ENCODE peak calls at places on chromosomes 13 and 19, in seven cellular contexts. J, D, F, Y, S, T and L are unnamed samples. For H3K4me1, the result is how much of the 10 kb centered on the place peaks cover.

GRCh38 chr19:36489920-36490415 is 607 bp upstream of the ZNF566 start:
- DNase-seq in F (no peak), D (peak), T (peak), J (peak), S (peak), Y (peak), L (peak)

GRCh38 chr13:105069106-105069505 is 1466.4 kb downstream of the EFNB2 start:
- DNase-seq in J (no peak), F (no peak), T (no peak), D (no peak), S (no peak), Y (no peak), L (no peak)

GRCh38 chr19:43575955-43576451 is 402 bp downstream of the PINLYP start:
- DNase-seq in D (no peak), S (no peak), Y (no peak), T (no peak), J (no peak), F (no peak), L (no peak)

GRCh38 chr19:1451916-1452801 is 2.2 kb downstream of the APC2 start:
- DNase-seq in S (no peak), J (no peak), F (no peak), D (no peak), T (no peak), Y (no peak), L (no peak)

GRCh38 chr13:38366954-38367645 is 17.4 kb downstream of the UFM1 start:
- DNase-seq in F (no peak), J (no peak), S (no peak), Y (no peak), D (no peak), T (peak), L (no peak)

GRCh38 chr19:13727798-13728197 is 36.5 kb upstream of the MRI1 start:
- DNase-seq in J (peak), F (peak), Y (no peak), D (no peak), T (peak), S (no peak), L (no peak)

GRCh38 chr19:5017235-5017634 is 48.3 kb downstream of the KDM4B start:
- DNase-seq in S (no peak), J (no peak), F (no peak), D (no peak), T (no peak), Y (no peak), L (no peak)

GRCh38 chr19:50694815-50695145 is 24.8 kb downstream of the SHANK1 start:
- DNase-seq in T (no peak), J (no peak), Y (no peak), S (no peak), F (no peak), D (no peak), L (no peak)

GRCh38 chr19:44683434-44684210 is 12.3 kb downstream of the CEACAM19 start:
- DNase-seq in S (no peak), Y (no peak), F (no peak), T (no peak), J (no peak), D (no peak), L (no peak)

GRCh38 chr13:62629618-62630017 is 1214.0 kb upstream of the PCDH20 start:
- DNase-seq in Y (no peak), J (no peak), F (no peak), D (no peak), S (no peak), T (no peak), L (no peak)

GRCh38 chr19:2550431-2551171 is 74.7 kb downstream of the GADD45B start:
- DNase-seq in Y (no peak), F (peak), T (no peak), J (no peak), D (no peak), S (peak), L (no peak)

GRCh38 chr13:36666482-36667264 is 7.1 kb upstream of the SERTM1 start:
- DNase-seq in D (no peak), F (no peak), T (no peak), Y (no peak), J (peak), S (no peak), L (peak)

GRCh38 chr19:2770055-2771013 is 12.7 kb downstream of the SGTA start:
- DNase-seq in Y (no peak), D (no peak), J (no peak), F (peak), T (peak), S (peak), L (no peak)

GRCh38 chr19:14059093-14059480 is 2.8 kb downstream of the PALM3 start:
- DNase-seq in F (no peak), S (no peak), Y (no peak), D (peak), T (no peak), J (no peak), L (peak)

GRCh38 chr19:5593245-5593962 is 25.7 kb upstream of the TINCR start:
- DNase-seq in S (no peak), D (no peak), J (no peak), Y (no peak), T (no peak), F (no peak), L (no peak)

GRCh38 chr19:7224995-7225394 is 69.2 kb downstream of the INSR start:
- DNase-seq in S (no peak), D (no peak), F (no peak), Y (no peak), T (no peak), J (no peak), L (no peak)
- H3K4me1 ChIP-seq in S (half or more), D (under half), F (half or more), Y (under half), T (under half), J (under half), L (under half)

DNA sequence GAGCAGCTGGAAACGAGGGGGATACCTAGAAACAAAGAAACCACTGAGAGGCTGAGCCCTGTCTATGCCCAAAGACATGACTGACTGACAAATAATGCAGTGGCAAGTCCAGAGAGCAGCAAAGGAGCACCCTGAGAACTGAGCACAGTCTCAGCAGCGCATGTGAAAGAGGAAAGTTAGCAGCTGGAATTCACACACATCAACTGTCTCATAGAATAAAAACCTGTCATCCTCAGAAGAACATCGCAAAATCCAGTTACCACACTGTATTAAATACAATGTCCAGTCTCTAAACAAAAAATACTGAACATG is 24.1 kb upstream of the DLEU7 start:
- DNase-seq in S (no peak), T (no peak), F (no peak), J (no peak), Y (no peak), D (no peak), L (no peak)
- H3K27ac ChIP-seq in S (no peak), T (no peak), F (no peak), J (no peak), Y (no peak), D (no peak), L (no peak)

GRCh38 chr19:54203151-54203611 is 2.5 kb downstream of the RPS9 start:
- DNase-seq in F (no peak), Y (no peak), D (no peak), J (no peak), T (peak), S (no peak), L (no peak)
- H3K4me3 ChIP-seq in F (peak), Y (peak), D (no peak), J (no peak), T (peak), S (peak), L (no peak)

GRCh38 chr13:27967736-27968315 is 1.3 kb downstream of the CDX2 start:
- DNase-seq in T (no peak), Y (no peak), J (no peak), F (no peak), S (no peak), D (no peak), L (no peak)

GRCh38 chr13:27965740-27966640 is 3.1 kb downstream of the CDX2 start:
- DNase-seq in D (no peak), F (no peak), S (no peak), Y (no peak), T (no peak), J (no peak), L (no peak)

GRCh38 chr13:27968316-27969072 is 621 bp downstream of the CDX2 start:
- DNase-seq in S (no peak), F (no peak), Y (no peak), D (no peak), T (no peak), J (no peak), L (no peak)

GRCh38 chr13:27966641-27967202 is 2.4 kb downstream of the CDX2 start:
- DNase-seq in S (no peak), Y (no peak), F (no peak), J (no peak), D (no peak), T (no peak), L (no peak)

GRCh38 chr13:27967203-27967735 is 1.8 kb downstream of the CDX2 start:
- DNase-seq in S (no peak), J (no peak), F (no peak), Y (no peak), T (no peak), D (no peak), L (no peak)
- H3K4me1 ChIP-seq in S (under half), J (under half), F (under half), Y (under half), T (under half), D (under half), L (under half)

GRCh38 chr19:9850235-9850959 is 15.3 kb downstream of the PIN1 start:
- DNase-seq in J (no peak), T (no peak), S (no peak), Y (no peak), F (no peak), D (no peak), L (no peak)

GRCh38 chr19:9847087-9847671 is 12.1 kb downstream of the PIN1 start:
- DNase-seq in F (no peak), Y (no peak), T (peak), J (peak), D (no peak), S (no peak), L (peak)

GRCh38 chr19:9848761-9849160 is 13.6 kb downstream of the PIN1 start:
- DNase-seq in S (no peak), Y (no peak), F (no peak), T (no peak), J (no peak), D (no peak), L (no peak)

GRCh38 chr19:9849786-9850185 is 14.7 kb downstream of the PIN1 start:
- DNase-seq in D (no peak), F (no peak), J (no peak), T (no peak), S (no peak), Y (no peak), L (no peak)

GRCh38 chr19:9848060-9848459 is 12.9 kb downstream of the PIN1 start:
- DNase-seq in F (no peak), S (no peak), J (no peak), Y (no peak), T (no peak), D (no peak), L (no peak)
- H3K27ac ChIP-seq in F (no peak), S (no peak), J (no peak), Y (no peak), T (no peak), D (no peak), L (no peak)